ENCODE peak calls at places on chromosomes 12 and 14, in ten cellular contexts. H is sigmoid colon, G is thyroid gland, F is ovary, L is HCT116, B is transverse colon, A is breast epithelium, N is heart left ventricle, M is IMR-90, T is esophagus squamous epithelium. Y is an unnamed sample.

GRCh38 chr12:47178014-47178413 is 98.3 kb upstream of the AMIGO2 start:
- DNase-seq in H (no peak), L (no peak), F (no peak), G (no peak), M (no peak), B (no peak), T (no peak), A (no peak), N (no peak), Y (no peak)

GRCh38 chr14:77044776-77045569 is 16.5 kb upstream of the IRF2BPL start:
- DNase-seq in N (no peak), M (no peak), L (no peak), B (peak; percentile 62), H (peak; percentile 93), T (no peak), G (no peak), A (no peak), F (peak; percentile 82), Y (no peak)

GRCh38 chr14:50610465-50610864 is 50.5 kb downstream of the ATL1 start:
- DNase-seq in F (no peak), B (no peak), T (no peak), N (no peak), A (no peak), M (no peak), G (no peak), L (no peak), H (no peak), Y (no peak)

GRCh38 chr12:22691319-22691718 is 66.3 kb downstream of the ETNK1 start:
- DNase-seq in B (no peak), A (no peak), M (no peak), N (no peak), T (no peak), G (no peak), L (no peak), F (no peak), H (no peak), Y (no peak)

GRCh38 chr12:121803861-121804416 is at the start of gene SETD1B:
- DNase-seq in B (peak; percentile 69), L (no peak), H (peak; percentile 85), F (peak; percentile 64), G (peak; percentile 68), A (no peak), T (no peak), N (peak; percentile 80), M (peak; percentile 44), Y (peak; percentile 80)

GRCh38 chr12:30989754-30990153 is 63.2 kb downstream of the TSPAN11 start:
- DNase-seq in L (no peak), F (no peak), B (peak; percentile 38), M (no peak), N (peak; percentile 53), G (no peak), H (no peak), T (no peak), A (no peak), Y (no peak)

GRCh38 chr12:47813491-47814196 is 6.1 kb downstream of the HDAC7 start:
- DNase-seq in L (no peak), F (peak; percentile 47), B (peak; percentile 49), T (no peak), N (peak; percentile 65), M (no peak), H (no peak), A (no peak), G (no peak), Y (peak; percentile 55)

GRCh38 chr14:26403760-26404159 is 194.1 kb downstream of the NOVA1 start:
- DNase-seq in H (no peak), T (no peak), L (no peak), F (no peak), M (no peak), G (no peak), N (no peak), B (no peak), A (no peak), Y (no peak)

GRCh38 chr12:57096099-57096572 is 7.2 kb downstream of the NAB2 start:
- DNase-seq in B (no peak), N (no peak), A (peak; percentile 74), H (no peak), F (no peak), G (no peak), M (no peak), T (no peak), L (no peak), Y (no peak)

GRCh38 chr12:91574391-91574790 is 391.8 kb upstream of the DCN start:
- DNase-seq in F (no peak), H (no peak), G (no peak), A (no peak), B (no peak), N (no peak), M (no peak), T (no peak), L (no peak), Y (no peak)

GRCh38 chr14:44803239-44803905 is 158.4 kb downstream of the KLHL28 start:
- DNase-seq in H (no peak), T (no peak), G (no peak), B (no peak), L (peak; percentile 45), N (no peak), F (no peak), M (peak; percentile 64), A (no peak), Y (no peak)

GRCh38 chr14:73888460-73888725 is 1.7 kb downstream of the ZNF410 start:
- DNase-seq in A (no peak), T (no peak), N (no peak), B (no peak), L (no peak), H (no peak), F (no peak), G (no peak), M (no peak), Y (no peak)

GRCh38 chr14:94342334-94342934 is 19.3 kb upstream of the SERPINA6 start:
- DNase-seq in B (peak; percentile 92), T (peak; percentile 32), F (peak; percentile 58), G (peak; percentile 88), H (peak; percentile 89), M (peak; percentile 99), A (peak; percentile 90), N (peak; percentile 84), L (peak; percentile 95), Y (peak; percentile 89)

GRCh38 chr12:104615048-104615561 is 158.4 kb downstream of the CHST11 start:
- DNase-seq in L (no peak), T (no peak), A (no peak), F (no peak), M (no peak), H (peak; percentile 91), N (no peak), B (peak; percentile 29), G (no peak), Y (no peak)

GRCh38 chr12:34396861-34397590 is 374.7 kb downstream of the ALG10 start:
- DNase-seq in B (peak; percentile 2), G (no peak), T (no peak), H (peak; percentile 39), F (peak; percentile 5), N (peak; percentile 2), A (peak; percentile 8), M (no peak), L (no peak), Y (peak; percentile 5)

GRCh38 chr14:53180272-53181221 is 27.4 kb upstream of the DDHD1 start:
- DNase-seq in T (no peak), G (no peak), M (peak; percentile 32), N (no peak), F (no peak), H (no peak), L (peak; percentile 76), A (no peak), B (peak; percentile 8), Y (no peak)
- TF ChIP-seq CTCF in T (no peak), G (no peak), M (no peak), N (no peak), F (no peak), H (no peak), L (peak; percentile 47), A (no peak), B (no peak), Y (peak; percentile 23)

GRCh38 chr14:81521356-81521755 is 12.3 kb downstream of the SEL1L start:
- DNase-seq in T (no peak), G (no peak), M (no peak), A (no peak), F (no peak), N (no peak), B (no peak), L (no peak), H (no peak), Y (no peak)

GRCh38 chr14:81523016-81523415 is 10.6 kb downstream of the SEL1L start:
- DNase-seq in H (no peak), G (no peak), B (no peak), N (no peak), F (no peak), M (no peak), T (no peak), L (no peak), A (no peak), Y (no peak)

GRCh38 chr14:81516941-81517797 is 16.5 kb downstream of the SEL1L start:
- DNase-seq in M (peak; percentile 76), A (no peak), T (no peak), B (peak; percentile 30), H (peak; percentile 74), N (peak; percentile 12), L (no peak), G (peak; percentile 24), F (peak; percentile 63), Y (peak; percentile 83)

GRCh38 chr14:81519200-81519998 is 14.3 kb downstream of the SEL1L start:
- DNase-seq in N (peak; percentile 16), A (no peak), L (no peak), B (no peak), H (no peak), M (no peak), G (no peak), T (no peak), F (no peak), Y (no peak)

GRCh38 chr14:81517798-81518398 is 15.8 kb downstream of the SEL1L start:
- DNase-seq in A (peak; percentile 36), T (no peak), M (peak; percentile 67), G (no peak), L (no peak), H (peak; percentile 90), F (peak; percentile 64), B (peak; percentile 30), N (no peak), Y (peak; percentile 40)
- H3K27ac ChIP-seq in A (peak overlapping the region; percentile 60), T (peak overlapping the region; percentile 49), M (peak overlapping the region; percentile 95), G (peak overlapping the region; percentile 33), L (no peak overlapping the region), H (peak overlapping the region; percentile 80), F (peak overlapping the region; percentile 38), B (peak overlapping the region; percentile 83), N (peak overlapping the region; percentile 29), Y (peak overlapping the region; percentile 57)

GRCh38 chr14:91119556-91120311 is 5.9 kb downstream of the DGLUCY start:
- DNase-seq in G (no peak), N (no peak), F (no peak), H (no peak), B (peak; percentile 50), M (peak; percentile 89), T (no peak), L (peak; percentile 81), A (peak; percentile 52), Y (no peak)
- TF ChIP-seq POLR2A in G (no peak), N (no peak), F (no peak), H (no peak), B (no peak), M (no peak), T (no peak), L (no peak), A (no peak), Y (no peak)

GRCh38 chr12:54935235-54935951 is 49.2 kb downstream of the TESPA1 start:
- DNase-seq in N (no peak), H (no peak), L (peak; percentile 77), M (peak; percentile 91), A (no peak), F (no peak), T (no peak), G (no peak), B (no peak), Y (no peak)
- TF ChIP-seq CTCF in N (no peak), H (no peak), L (peak; percentile 31), M (no peak), A (peak; percentile 16), F (no peak), T (no peak), G (no peak), B (no peak), Y (no peak)